ENCODE peak calls at places on chromosomes 12 and 14, in four cellular contexts. O is colonic mucosa, E is Peyer's patch, S is cardiac muscle cell. V is an unnamed sample.

GRCh38 chr12:115916910-115917668 is 360.4 kb downstream of the MED13L start:
- DNase-seq in E (peak; percentile 87), O (peak; percentile 78), S (peak; percentile 53), V (peak; percentile 91)

GRCh38 chr12:111122458-111122878 is 202.1 kb upstream of the MYL2 start:
- DNase-seq in S (no peak), O (no peak), E (no peak), V (no peak)

GRCh38 chr14:33493990-33494389 is 456.9 kb downstream of the EGLN3 start:
- DNase-seq in S (no peak), E (no peak), O (no peak), V (no peak)

GRCh38 chr12:124094188-124094587 is 121.2 kb downstream of the ZNF664 start:
- DNase-seq in S (no peak), E (no peak), O (no peak), V (no peak)

GRCh38 chr12:40733871-40734270 is 41.6 kb downstream of the CNTN1 start:
- DNase-seq in S (no peak), E (no peak), O (no peak), V (no peak)

GRCh38 chr12:16347391-16348298 is at the start of gene MGST1:
- DNase-seq in S (peak; percentile 78), E (peak; percentile 84), O (peak; percentile 82), V (peak; percentile 90)

GRCh38 chr12:96140110-96140509 is 54.1 kb upstream of the ELK3 start:
- DNase-seq in O (no peak), S (peak; percentile 46), E (no peak), V (no peak)

GRCh38 chr12:69360348-69360672 is 767 bp downstream of the YEATS4 start:
- DNase-seq in O (no peak), E (no peak), S (no peak), V (no peak)

GRCh38 chr14:94485944-94486841 is 10.2 kb upstream of the SERPINA9 start:
- DNase-seq in O (peak; percentile 28), S (peak; percentile 67), E (peak; percentile 66), V (peak; percentile 72)

GRCh38 chr12:1915082-1915968 is 3.1 kb downstream of the CACNA2D4 start:
- DNase-seq in E (no peak), O (peak; percentile 13), S (no peak), V (no peak)

GRCh38 chr12:107610030-107610859 is 75.4 kb upstream of the PWP1 start:
- DNase-seq in S (peak; percentile 44), O (no peak), E (no peak), V (peak; percentile 46)

GRCh38 chr14:29584992-29585391 is 342.7 kb downstream of the PRKD1 start:
- DNase-seq in O (no peak), E (no peak), S (peak; percentile 93), V (peak; percentile 38)

GRCh38 chr14:33950320-33951182 is at the start of gene EGLN3:
- DNase-seq in E (peak; percentile 96), O (peak; percentile 95), S (peak; percentile 85), V (peak; percentile 90)

DNA sequence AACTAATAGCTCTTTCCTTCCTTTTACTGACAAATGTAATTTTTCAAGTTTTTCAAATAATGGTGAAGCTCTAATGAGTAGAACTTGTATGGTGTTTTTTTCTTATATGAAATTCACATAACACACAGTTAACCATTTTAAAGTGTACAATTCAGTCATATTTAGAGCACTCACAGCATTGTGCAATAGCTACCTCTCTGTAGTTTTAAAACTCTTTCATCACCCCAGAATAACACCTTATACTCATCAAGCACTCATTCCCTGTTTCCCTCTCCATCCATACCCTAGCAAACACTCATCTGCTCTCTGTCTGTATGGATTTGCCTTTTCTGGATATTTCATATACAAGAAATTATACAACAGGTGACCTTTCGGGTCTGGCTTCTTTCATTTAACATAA is 207.9 kb upstream of the SLC38A2 start:
- DNase-seq in O (no peak), E (no peak), S (no peak), V (no peak)
- TF ChIP-seq CTCF in O (no peak), E (no peak), S (no peak), V (no peak)

DNA sequence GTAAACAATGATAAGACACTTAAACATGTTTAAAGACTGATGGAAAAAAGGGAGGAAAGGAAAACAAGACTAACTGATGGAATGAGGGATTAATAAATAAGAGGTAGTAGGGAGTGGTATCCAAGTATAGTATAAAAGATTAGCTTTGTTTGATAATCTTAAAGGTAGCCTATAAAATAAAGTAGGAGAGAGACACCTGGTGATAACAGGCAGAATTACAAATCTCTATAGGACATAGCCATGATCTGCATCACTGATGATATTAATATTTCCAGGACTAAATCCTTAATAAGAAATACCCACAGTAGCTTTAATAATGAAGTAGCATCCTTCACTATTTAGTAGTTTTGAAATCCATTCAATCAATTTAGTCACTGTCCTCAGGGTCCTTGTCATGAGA is 30.4 kb downstream of the DLGAP5 start:
- DNase-seq in S (peak; percentile 53), O (no peak), E (no peak), V (no peak)
- TF ChIP-seq CTCF in S (peak; percentile 50), O (peak; percentile 53), E (no peak), V (no peak)

GRCh38 chr12:71865166-71865713 is 25.7 kb downstream of the TBC1D15 start:
- DNase-seq in O (no peak), E (no peak), S (peak; percentile 82), V (no peak)
- TF ChIP-seq CTCF in O (no peak), E (no peak), S (no peak), V (no peak)

GRCh38 chr14:41782488-41782887 is 175.8 kb downstream of the LRFN5 start:
- DNase-seq in S (no peak), O (no peak), E (no peak), V (no peak)

GRCh38 chr14:41783403-41783802 is 176.7 kb downstream of the LRFN5 start:
- DNase-seq in O (no peak), S (no peak), E (no peak), V (no peak)

GRCh38 chr14:41785696-41786095 is 179.0 kb downstream of the LRFN5 start:
- DNase-seq in S (peak; percentile 7), E (no peak), O (no peak), V (no peak)
- TF ChIP-seq CTCF in S (no peak), E (no peak), O (no peak), V (no peak)

DNA sequence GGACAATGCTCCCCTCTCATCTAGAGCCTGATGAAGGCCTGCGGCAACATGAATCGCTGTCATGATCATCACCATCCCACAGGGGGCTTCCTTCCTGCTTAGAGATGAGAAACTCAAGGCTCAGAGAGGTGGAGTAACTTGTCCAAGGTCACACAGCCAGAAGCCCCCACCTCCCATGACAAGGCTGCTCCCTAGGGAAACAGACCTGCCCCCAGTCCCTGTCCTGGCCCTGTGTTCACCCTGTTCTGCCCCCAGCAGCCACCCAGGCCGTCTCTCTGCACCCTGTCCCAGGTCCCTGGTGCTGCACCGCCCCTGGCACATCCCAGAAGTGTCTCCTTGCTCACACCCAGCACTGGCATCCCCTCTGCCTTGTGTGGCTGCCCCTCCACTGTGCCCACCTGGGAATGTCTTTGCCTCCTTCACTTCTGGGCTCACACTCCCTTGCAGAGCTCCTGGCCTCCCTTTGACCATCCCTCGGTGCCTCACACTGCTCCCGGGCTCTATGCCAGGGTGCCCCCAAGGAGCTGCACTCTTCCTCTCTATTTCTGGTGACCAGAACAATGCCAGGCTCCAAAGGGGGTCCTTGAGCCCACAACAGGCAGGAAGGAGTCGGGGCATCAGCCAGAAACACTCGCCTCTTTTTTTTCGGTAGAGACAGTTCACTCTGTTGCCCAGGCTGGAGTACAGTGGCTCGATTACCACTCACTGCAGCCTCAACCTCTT is 70.5 kb downstream of the BCL11B start:
- DNase-seq in O (no peak), S (no peak), E (no peak), V (no peak)
- TF ChIP-seq CTCF in O (no peak), S (no peak), E (no peak), V (no peak)

DNA sequence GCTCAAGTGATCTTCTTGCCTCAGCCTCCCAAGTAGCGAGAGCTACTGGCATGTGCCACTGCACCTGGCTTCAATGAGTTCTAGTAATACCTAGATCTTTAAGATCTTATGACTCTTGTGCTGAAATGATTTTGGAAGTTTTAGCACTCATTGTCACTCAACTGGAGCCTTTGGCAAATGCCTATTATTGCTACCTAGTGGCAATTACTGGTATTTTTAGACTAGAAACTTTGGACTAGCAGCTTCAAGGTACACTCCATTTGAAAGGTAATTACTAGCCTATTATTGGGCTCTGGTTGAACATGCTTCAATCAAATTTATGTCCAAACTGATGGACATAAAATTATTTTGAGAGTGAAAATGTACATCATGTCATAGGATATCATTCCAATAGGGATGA is 80.7 kb upstream of the MUCL1 start:
- DNase-seq in O (no peak), E (no peak), S (no peak), V (no peak)
- TF ChIP-seq CTCF in O (no peak), E (no peak), S (no peak), V (no peak)

DNA sequence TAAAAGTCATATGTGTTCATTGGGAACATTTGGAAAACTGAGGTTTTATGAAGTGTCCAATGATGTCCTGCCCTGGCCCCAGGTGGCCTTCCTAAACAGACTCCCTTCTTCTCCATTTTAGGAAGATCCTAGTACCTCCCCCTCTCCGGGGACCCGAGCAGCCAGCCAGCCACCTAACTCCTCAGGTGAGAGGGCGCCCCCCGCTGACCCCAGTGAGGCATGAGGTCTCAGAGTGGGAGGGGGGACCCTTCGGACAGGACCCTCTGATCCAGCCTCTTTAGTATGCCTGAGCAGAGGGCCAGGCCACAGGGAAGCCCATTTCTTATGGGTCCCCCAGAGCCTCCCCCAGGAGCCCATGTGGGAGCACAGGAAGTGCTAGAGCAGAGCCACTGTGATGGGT is 23.7 kb downstream of the DEGS2 start:
- DNase-seq in S (no peak), O (no peak), E (no peak), V (no peak)
- TF ChIP-seq CTCF in S (no peak), O (no peak), E (no peak), V (no peak)

GRCh38 chr12:24776856-24777255 is 172.0 kb downstream of the BCAT1 start:
- DNase-seq in E (no peak), O (no peak), S (peak; percentile 73), V (no peak)
- TF ChIP-seq CTCF in E (no peak), O (no peak), S (no peak), V (no peak)

GRCh38 chr12:3038166-3038565 is 39.0 kb upstream of the TSPAN9 start:
- DNase-seq in O (no peak), E (no peak), S (no peak), V (no peak)

GRCh38 chr12:3036901-3037600 is 40.1 kb upstream of the TSPAN9 start:
- DNase-seq in S (no peak), E (no peak), O (no peak), V (no peak)

GRCh38 chr12:3034067-3034750 is 43.0 kb upstream of the TSPAN9 start:
- DNase-seq in E (peak; percentile 77), S (peak; percentile 76), O (peak; percentile 44), V (peak; percentile 71)

GRCh38 chr12:3035171-3035570 is 42.0 kb upstream of the TSPAN9 start:
- DNase-seq in E (no peak), S (peak; percentile 31), O (no peak), V (no peak)

DNA sequence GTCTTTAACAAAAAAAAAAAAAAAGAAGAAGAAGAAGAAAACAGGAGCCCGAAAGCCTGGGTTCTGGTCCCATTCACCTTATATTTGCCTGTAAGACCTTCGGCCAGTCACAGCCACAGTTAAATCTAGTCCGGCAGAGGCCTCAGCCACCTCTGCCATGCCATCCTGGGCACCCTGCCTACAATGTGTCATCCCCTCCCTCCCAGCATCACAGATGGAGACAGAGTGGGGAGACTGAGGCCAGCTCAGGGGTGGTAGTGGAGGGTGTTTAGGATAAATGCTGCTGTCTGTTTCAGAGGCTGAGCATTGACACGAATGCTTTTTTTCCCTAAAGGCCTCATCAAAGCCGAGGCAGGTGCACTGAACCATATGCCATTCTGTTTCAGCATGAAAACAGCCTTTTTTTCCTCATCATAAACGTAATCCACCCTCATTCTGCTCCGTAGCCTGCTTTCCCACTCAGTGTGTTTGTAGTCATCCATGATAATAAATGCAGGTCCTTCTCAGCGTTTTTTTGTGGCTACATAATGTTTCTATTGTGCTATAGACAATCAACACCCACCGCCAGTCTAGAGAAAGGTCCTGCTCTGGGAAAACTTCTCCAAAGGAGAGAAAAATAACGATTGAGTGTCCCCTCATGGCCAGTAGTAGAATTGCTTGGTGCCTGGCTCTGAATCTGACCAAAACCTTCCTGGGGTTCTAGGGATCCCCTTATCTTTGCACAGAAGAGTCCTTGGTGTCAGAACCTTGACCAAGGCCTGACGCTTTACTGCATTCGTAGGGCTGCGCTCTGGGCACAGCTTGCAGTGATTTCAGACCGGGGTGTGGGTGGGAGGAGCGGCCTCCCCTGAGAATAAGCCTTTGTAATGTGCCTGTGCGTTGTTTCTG is 41.1 kb upstream of the TSPAN9 start:
- DNase-seq in S (peak; percentile 32), E (no peak), O (no peak), V (no peak)
- TF ChIP-seq CTCF in S (peak; percentile 53), E (no peak), O (no peak), V (peak; percentile 17)

V was measured in Calu3.